ENCODE peak calls at places on chromosomes 1 and 21, in nine cellular contexts. B is Karpas-422, R is K562, M is endodermal cell, G is H1, D is colonic mucosa, C is fibroblast of lung, K is astrocyte, N is GM23248. P is an unnamed sample.

GRCh38 chr21:43207868-43208267 is 39.1 kb downstream of the CRYAA start:
- DNase-seq in K (no peak), N (no peak), C (no peak), G (no peak), D (no peak), M (peak; percentile 29), B (no peak), R (no peak), P (no peak)

GRCh38 chr1:153786038-153786790 is 11.0 kb downstream of the SLC27A3 start:
- DNase-seq in B (no peak), G (no peak), R (no peak), K (no peak), N (no peak), D (no peak), C (no peak), M (no peak), P (no peak)

GRCh38 chr1:102234753-102235359 is 238.1 kb upstream of the OLFM3 start:
- DNase-seq in K (no peak), M (no peak), R (no peak), G (no peak), C (no peak), D (no peak), B (no peak), N (no peak), P (no peak)

GRCh38 chr1:89974701-89975470 is 20.0 kb upstream of the ZNF326 start:
- DNase-seq in G (no peak), D (no peak), B (no peak), N (peak; percentile 66), C (peak; percentile 90), R (no peak), M (no peak), K (peak; percentile 86), P (no peak)

GRCh38 chr1:89149229-89149628 is 23.3 kb upstream of the GBP2 start:
- DNase-seq in B (no peak), C (peak; percentile 21), M (peak; percentile 71), N (peak; percentile 37), D (no peak), G (no peak), R (no peak), K (peak; percentile 19), P (no peak)

GRCh38 chr1:230758705-230759354 is 11.6 kb downstream of the CAPN9 start:
- DNase-seq in C (no peak), R (no peak), N (peak; percentile 23), D (no peak), B (no peak), K (no peak), G (no peak), M (no peak), P (no peak)

GRCh38 chr21:44999972-45000636 is 60.3 kb downstream of the SLX9 start:
- DNase-seq in N (no peak), D (no peak), C (no peak), K (no peak), G (no peak), M (no peak), R (no peak), B (no peak), P (no peak)

GRCh38 chr1:59917026-59917784 is 9.4 kb downstream of the CYP2J2 start:
- DNase-seq in N (no peak), B (no peak), M (no peak), D (no peak), K (no peak), R (no peak), G (no peak), C (no peak), P (no peak)

GRCh38 chr1:223628233-223628632 is 37.3 kb downstream of the CAPN8 start:
- DNase-seq in N (peak; percentile 71), R (peak; percentile 91), D (peak; percentile 41), K (peak; percentile 6), C (peak; percentile 25), B (peak; percentile 82), G (peak; percentile 10), M (peak; percentile 87), P (no peak)

GRCh38 chr1:98732985-98733781 is 71.7 kb downstream of the SNX7 start:
- DNase-seq in M (no peak), C (peak; percentile 30), K (peak; percentile 30), G (no peak), N (no peak), R (no peak), D (no peak), B (no peak), P (no peak)

GRCh38 chr1:38028105-38028591 is 15.6 kb downstream of the UTP11 start:
- DNase-seq in D (no peak), C (no peak), K (no peak), R (no peak), B (no peak), G (no peak), M (peak; percentile 77), N (peak; percentile 51), P (no peak)

GRCh38 chr1:186872356-186872755 is 43.6 kb downstream of the PLA2G4A start:
- DNase-seq in N (no peak), G (no peak), R (no peak), B (no peak), D (no peak), C (no peak), K (no peak), M (no peak), P (no peak)

GRCh38 chr1:47992720-47993119 is 4.5 kb downstream of the TRABD2B start:
- DNase-seq in K (no peak), R (no peak), B (no peak), M (peak; percentile 57), N (peak; percentile 56), D (no peak), G (no peak), C (no peak), P (no peak)

GRCh38 chr21:45818904-45819285 is 162.7 kb upstream of the COL6A1 start:
- DNase-seq in D (no peak), M (no peak), N (peak; percentile 84), C (peak; percentile 86), K (peak; percentile 83), G (no peak), R (no peak), B (no peak), P (no peak)

GRCh38 chr21:38323721-38324591 is 67.2 kb downstream of the KCNJ15 start:
- DNase-seq in R (no peak), K (peak; percentile 97), G (no peak), M (peak; percentile 58), D (no peak), C (peak; percentile 96), N (peak; percentile 97), B (no peak), P (peak; percentile 44)

GRCh38 chr1:232766224-232766890 is 38.9 kb upstream of the MAP10 start:
- DNase-seq in K (peak; percentile 38), B (no peak), M (peak; percentile 65), C (peak; percentile 36), R (no peak), D (peak; percentile 34), N (no peak), G (no peak), P (no peak)

GRCh38 chr1:23116921-23117699 is 51.5 kb downstream of the LUZP1 start:
- DNase-seq in B (no peak), D (peak; percentile 9), C (no peak), G (no peak), K (no peak), N (no peak), M (no peak), R (no peak), P (no peak)

GRCh38 chr1:23116216-23116836 is 52.3 kb downstream of the LUZP1 start:
- DNase-seq in B (no peak), D (peak; percentile 12), K (no peak), N (no peak), R (peak; percentile 37), G (no peak), C (no peak), M (no peak), P (no peak)

GRCh38 chr1:23120383-23120782 is 48.3 kb downstream of the LUZP1 start:
- DNase-seq in C (no peak), D (no peak), M (no peak), N (no peak), R (no peak), B (no peak), G (no peak), K (no peak), P (no peak)

GRCh38 chr1:23118407-23118806 is 50.2 kb downstream of the LUZP1 start:
- DNase-seq in R (no peak), G (no peak), B (no peak), D (no peak), M (no peak), N (no peak), K (no peak), C (no peak), P (no peak)

GRCh38 chr1:23118957-23119792 is 49.5 kb downstream of the LUZP1 start:
- DNase-seq in R (no peak), M (no peak), G (no peak), D (no peak), N (peak; percentile 55), C (peak; percentile 20), K (no peak), B (no peak), P (no peak)
- H3K9ac ChIP-seq in R (peak overlapping the region; percentile 86), M (no peak overlapping the region), G (no peak overlapping the region), D (no peak overlapping the region), N (peak overlapping the region; percentile 67), C (no peak overlapping the region), K (no peak overlapping the region), B (no peak overlapping the region), P (peak overlapping the region; percentile 25)

GRCh38 chr1:221117548-221117951 is 238.3 kb downstream of the HLX start:
- DNase-seq in M (no peak), G (no peak), N (peak; percentile 91), B (no peak), K (peak; percentile 90), C (peak; percentile 91), R (no peak), D (no peak), P (no peak)
- H3K9ac ChIP-seq in M (no peak overlapping the region), G (no peak overlapping the region), N (peak overlapping the region; percentile 55), B (no peak overlapping the region), K (no peak overlapping the region), C (no peak overlapping the region), R (no peak overlapping the region), D (no peak overlapping the region), P (no peak overlapping the region)

DNA sequence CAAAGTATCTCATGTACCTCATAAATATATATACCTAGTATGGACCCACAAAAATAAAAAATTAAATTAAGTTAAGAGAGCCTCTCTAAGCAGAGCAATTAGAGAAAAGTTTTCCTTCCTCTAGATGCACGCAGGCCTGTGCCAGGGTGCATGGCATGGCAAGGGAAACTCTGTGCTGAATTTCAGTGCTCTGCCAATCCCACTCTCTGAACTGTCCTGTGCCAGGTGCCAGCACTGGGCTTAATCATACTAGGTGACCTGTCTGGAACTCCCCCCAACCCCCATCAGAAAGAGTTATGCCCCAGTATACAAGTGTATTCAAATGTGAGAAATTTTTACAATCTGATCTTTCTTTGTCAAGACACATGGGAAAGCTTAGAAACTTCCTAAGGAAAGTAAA is 10.4 kb upstream of the LAMC2 start:
- DNase-seq in G (no peak), B (no peak), N (no peak), M (no peak), R (no peak), C (no peak), K (no peak), D (no peak), P (no peak)
- H3K9ac ChIP-seq in G (no peak overlapping the region), B (no peak overlapping the region), N (no peak overlapping the region), M (no peak overlapping the region), R (no peak overlapping the region), C (no peak overlapping the region), K (no peak overlapping the region), D (no peak overlapping the region), P (no peak overlapping the region)

DNA sequence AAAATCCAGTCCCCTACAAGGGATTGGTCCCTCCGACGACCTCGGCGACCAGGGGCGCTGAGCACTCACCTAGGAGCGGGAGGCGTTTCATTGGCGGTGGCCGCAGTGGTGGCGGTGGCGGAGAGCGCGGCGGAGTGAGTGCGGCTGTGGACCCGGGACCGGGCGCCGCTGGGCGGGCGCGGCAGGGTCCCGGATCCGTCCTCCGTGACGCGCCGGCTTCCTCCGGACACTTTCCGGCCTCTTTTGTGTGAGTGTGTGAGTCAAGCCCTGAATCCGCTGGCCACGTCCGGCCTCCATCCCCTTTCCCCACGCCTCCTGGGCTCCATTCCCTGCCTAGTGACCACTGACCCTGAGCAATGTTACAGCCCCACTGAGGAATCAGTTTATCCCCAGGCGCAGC is at the start of gene ADGRL4:
- DNase-seq in N (peak; percentile 73), G (peak; percentile 3), K (peak; percentile 71), M (peak; percentile 86), D (no peak), B (no peak), R (no peak), C (peak; percentile 79), P (no peak)
- H3K9ac ChIP-seq in N (peak within 1 kb of the TSS; percentile 72), G (peak within 1 kb of the TSS; percentile 62), K (peak within 1 kb of the TSS; percentile 89), M (no peak within 1 kb of the TSS), D (no peak within 1 kb of the TSS), B (no peak within 1 kb of the TSS), R (no peak within 1 kb of the TSS), C (peak within 1 kb of the TSS; percentile 53), P (no peak within 1 kb of the TSS)